ENCODE peak calls at places on chromosomes 1 and 21, in six cellular contexts. V, M, P, O, Y and I are unnamed samples.

GRCh38 chr1:81305997-81306452 is 494.7 kb upstream of the ADGRL2 start:
- DNase-seq in M (peak), O (no peak), P (peak), Y (no peak), V (no peak), I (no peak)

GRCh38 chr1:11443043-11443442 is 35.9 kb upstream of the DISP3 start:
- DNase-seq in P (no peak), Y (no peak), M (no peak), V (no peak), O (no peak), I (no peak)

GRCh38 chr1:48182441-48182840 is 40.1 kb upstream of the SLC5A9 start:
- DNase-seq in M (no peak), P (peak), Y (no peak), O (no peak), V (no peak), I (no peak)

GRCh38 chr1:223844962-223845809 is 561 bp downstream of the TP53BP2 start:
- DNase-seq in V (peak), P (peak), Y (peak), O (peak), M (peak), I (peak)

GRCh38 chr1:25065246-25066238 is 135.5 kb upstream of the RUNX3 start:
- DNase-seq in P (no peak), V (no peak), M (peak), Y (no peak), O (peak), I (peak)

GRCh38 chr1:112358798-112359408 is 37.1 kb upstream of the CTTNBP2NL start:
- DNase-seq in O (no peak), Y (peak), P (peak), M (peak), V (peak), I (peak)

GRCh38 chr1:10267946-10268345 is 57.6 kb downstream of the KIF1B start:
- DNase-seq in V (no peak), P (no peak), O (no peak), M (no peak), Y (no peak), I (no peak)

GRCh38 chr1:170959385-170959784 is 24.1 kb downstream of the MROH9 start:
- DNase-seq in Y (no peak), M (peak), P (no peak), O (no peak), V (no peak), I (no peak)

GRCh38 chr1:203395746-203396145 is 44.8 kb upstream of the FMOD start:
- DNase-seq in M (no peak), O (no peak), P (no peak), V (no peak), Y (no peak), I (no peak)

GRCh38 chr1:3577300-3577699 is 34.0 kb downstream of the MEGF6 start:
- DNase-seq in Y (no peak), P (no peak), O (no peak), M (peak), V (no peak), I (no peak)

GRCh38 chr1:31736675-31737074 is 27.5 kb downstream of the ADGRB2 start:
- DNase-seq in P (no peak), M (no peak), Y (no peak), V (no peak), O (no peak), I (no peak)

GRCh38 chr1:22527122-22527521 is 36.2 kb upstream of the EPHA8 start:
- DNase-seq in M (no peak), V (no peak), O (no peak), P (no peak), Y (no peak), I (no peak)

GRCh38 chr1:81650741-81651140 is 150.0 kb upstream of the ADGRL2 start:
- DNase-seq in M (no peak), Y (no peak), V (no peak), O (no peak), P (no peak), I (no peak)

GRCh38 chr1:104073463-104073902 is 323.8 kb downstream of the AMY1C start:
- DNase-seq in P (no peak), V (no peak), M (no peak), Y (no peak), O (no peak), I (no peak)

GRCh38 chr1:192151176-192151575 is 7.1 kb upstream of the RGS18 start:
- DNase-seq in Y (no peak), P (no peak), V (no peak), O (no peak), M (no peak), I (no peak)

GRCh38 chr1:229229137-229229720 is 41.7 kb upstream of the RAB4A start:
- DNase-seq in V (no peak), O (no peak), Y (no peak), M (no peak), P (no peak), I (no peak)

GRCh38 chr1:85626818-85627217 is 46.3 kb downstream of the CCN1 start:
- DNase-seq in V (no peak), Y (no peak), O (no peak), P (no peak), M (no peak), I (no peak)

GRCh38 chr1:168821434-168821833 is 92.4 kb upstream of the DPT start:
- DNase-seq in V (no peak), Y (peak), M (no peak), P (no peak), O (no peak), I (peak)

GRCh38 chr1:191669629-191670028 is 488.6 kb upstream of the RGS18 start:
- DNase-seq in Y (no peak), M (peak), V (no peak), P (no peak), O (no peak), I (no peak)

GRCh38 chr1:65042467-65042866 is 76.1 kb upstream of the JAK1 start:
- DNase-seq in P (no peak), Y (no peak), V (no peak), O (no peak), M (no peak), I (no peak)

GRCh38 chr1:109802901-109803561 is 39.3 kb upstream of the EPS8L3 start:
- DNase-seq in Y (no peak), M (no peak), P (no peak), V (no peak), O (no peak), I (no peak)

GRCh38 chr1:2259668-2260392 is 31.7 kb downstream of the SKI start:
- DNase-seq in V (no peak), O (no peak), Y (no peak), M (no peak), P (no peak), I (no peak)

GRCh38 chr21:25485914-25486313 is 121.4 kb downstream of the MRPL39 start:
- DNase-seq in O (no peak), V (no peak), Y (no peak), M (no peak), P (no peak), I (no peak)

GRCh38 chr1:6491480-6491962 is at the start of gene PLEKHG5:
- DNase-seq in V (no peak), Y (no peak), O (no peak), M (peak), P (no peak), I (peak)

GRCh38 chr1:6094801-6095505 is 49.3 kb downstream of the KCNAB2 start:
- DNase-seq in Y (no peak), M (no peak), O (no peak), P (no peak), V (no peak), I (no peak)

GRCh38 chr1:229636042-229636441 is 10.0 kb downstream of the URB2 start:
- DNase-seq in P (no peak), M (no peak), Y (no peak), V (no peak), O (no peak), I (no peak)